ENCODE peak calls at places on chromosomes 2 and 18, in eight cellular contexts. Z, J, S, D, I, H, O and B are unnamed samples. For H3K9me2, the result is how much of the 10 kb centered on the place peaks cover.

GRCh38 chr2:224843141-224843540 is 127.0 kb upstream of the CCDC195 start:
- DNase-seq in Z (no peak), J (no peak), S (no peak), D (no peak), I (no peak), H (no peak), O (no peak), B (no peak)

GRCh38 chr18:35172009-35172408 is 68.8 kb upstream of the ZNF397 start:
- DNase-seq in Z (no peak), J (no peak), S (no peak), D (no peak), I (no peak), H (no peak), O (no peak), B (no peak)

GRCh38 chr18:45102863-45103262 is 422.2 kb downstream of the SETBP1 start:
- DNase-seq in Z (no peak), J (peak), S (no peak), D (peak), I (no peak), H (no peak), O (no peak), B (no peak)

GRCh38 chr18:79872852-79873444 is 75.2 kb downstream of the KCNG2 start:
- DNase-seq in Z (no peak), J (no peak), S (no peak), D (no peak), I (no peak), H (no peak), O (no peak), B (no peak)

GRCh38 chr2:21535826-21536225 is 412.1 kb downstream of the TDRD15 start:
- DNase-seq in Z (no peak), J (peak), S (no peak), D (peak), I (no peak), H (no peak), O (no peak), B (no peak)

GRCh38 chr2:68185541-68186164 is 28.0 kb downstream of the PNO1 start:
- DNase-seq in Z (peak), J (peak), S (peak), D (peak), I (no peak), H (peak), O (peak), B (peak)

GRCh38 chr2:238908960-238909951 is 61.4 kb downstream of the TWIST2 start:
- DNase-seq in Z (no peak), J (no peak), S (no peak), D (peak), I (no peak), H (no peak), O (no peak), B (no peak)

GRCh38 chr18:10070581-10071000 is 156.8 kb downstream of the VAPA start:
- DNase-seq in Z (no peak), J (no peak), S (no peak), D (no peak), I (peak), H (no peak), O (no peak), B (no peak)

GRCh38 chr2:240498958-240499260 is 58.9 kb downstream of the ANKMY1 start:
- DNase-seq in Z (no peak), J (no peak), S (no peak), D (no peak), I (no peak), H (no peak), O (no peak), B (peak)

GRCh38 chr2:195092341-195092740 is 564.7 kb upstream of the SLC39A10 start:
- DNase-seq in Z (no peak), J (no peak), S (no peak), D (peak), I (no peak), H (no peak), O (no peak), B (no peak)

GRCh38 chr18:73669299-73669698 is 478.3 kb downstream of the FBXO15 start:
- DNase-seq in Z (peak), J (no peak), S (no peak), D (no peak), I (peak), H (no peak), O (no peak), B (no peak)

GRCh38 chr18:31250902-31251301 is 67.1 kb upstream of the DSG1 start:
- DNase-seq in Z (no peak), J (no peak), S (no peak), D (no peak), I (no peak), H (no peak), O (no peak), B (no peak)

GRCh38 chr18:22471546-22472131 is 53.9 kb upstream of the CTAGE1 start:
- DNase-seq in Z (peak), J (no peak), S (no peak), D (no peak), I (no peak), H (no peak), O (no peak), B (peak)

GRCh38 chr2:96333708-96334107 is 1.9 kb upstream of the NCAPH start:
- DNase-seq in Z (no peak), J (no peak), S (no peak), D (no peak), I (no peak), H (no peak), O (no peak), B (no peak)

GRCh38 chr2:240162032-240162431 is 21.6 kb upstream of the OTOS start:
- DNase-seq in Z (no peak), J (no peak), S (no peak), D (no peak), I (no peak), H (no peak), O (no peak), B (no peak)

GRCh38 chr18:49446481-49446880 is 14.0 kb downstream of the DYM start:
- DNase-seq in Z (no peak), J (no peak), S (no peak), D (no peak), I (no peak), H (no peak), O (no peak), B (no peak)

GRCh38 chr2:200380139-200380561 is 73.7 kb downstream of the SPATS2L start:
- DNase-seq in Z (no peak), J (no peak), S (no peak), D (no peak), I (no peak), H (no peak), O (no peak), B (no peak)

GRCh38 chr2:86622409-86622877 is 1.2 kb downstream of the RNF103 start:
- DNase-seq in Z (peak), J (peak), S (peak), D (peak), I (no peak), H (no peak), O (peak), B (peak)

GRCh38 chr2:102268529-102269524 is 42.5 kb upstream of the IL1RL1 start:
- DNase-seq in Z (no peak), J (no peak), S (no peak), D (no peak), I (no peak), H (no peak), O (no peak), B (no peak)

GRCh38 chr2:61178603-61179545 is 16.9 kb downstream of the C2orf74 start:
- DNase-seq in Z (peak), J (peak), S (no peak), D (no peak), I (no peak), H (no peak), O (peak), B (no peak)

GRCh38 chr18:48072428-48073204 is 142.2 kb upstream of the SMAD2 start:
- DNase-seq in Z (no peak), J (no peak), S (peak), D (peak), I (no peak), H (no peak), O (no peak), B (no peak)
- H3K4me2 ChIP-seq in Z (no peak), J (no peak), S (peak), D (peak), I (no peak), H (no peak), O (no peak), B (no peak)

GRCh38 chr2:12287220-12287751 is 429.4 kb upstream of the TRIB2 start:
- DNase-seq in Z (peak), J (no peak), S (no peak), D (no peak), I (peak), H (no peak), O (no peak), B (no peak)
- TF ChIP-seq CTCF in Z (no peak), J (no peak), S (no peak), D (no peak), I (no peak), H (no peak), O (no peak), B (no peak)

DNA sequence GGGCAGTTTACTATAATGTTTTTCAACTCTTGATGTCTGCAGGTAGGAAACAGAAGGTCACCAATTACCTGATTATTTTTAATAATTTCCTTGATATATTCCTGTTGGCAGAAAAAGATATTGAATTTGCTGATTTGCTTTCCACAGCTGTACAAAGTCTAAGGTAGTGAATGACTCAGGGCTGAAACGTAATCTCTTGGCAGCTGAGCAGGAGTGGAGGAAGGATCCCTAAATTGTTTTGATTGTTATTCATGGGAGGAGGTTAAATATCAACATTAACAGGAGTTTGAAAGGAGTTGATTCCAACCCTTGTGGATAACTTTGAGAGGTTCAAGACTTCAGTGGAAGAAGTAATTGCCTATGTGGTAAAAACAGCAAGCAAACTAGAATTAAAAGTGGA is 345.2 kb upstream of the SLC8A1 start:
- DNase-seq in Z (peak), J (no peak), S (no peak), D (peak), I (no peak), H (no peak), O (no peak), B (no peak)
- H3K9me2 ChIP-seq in Z (under half), J (under half), S (under half), D (under half), I (under half), H (under half), O (under half), B (under half)

DNA sequence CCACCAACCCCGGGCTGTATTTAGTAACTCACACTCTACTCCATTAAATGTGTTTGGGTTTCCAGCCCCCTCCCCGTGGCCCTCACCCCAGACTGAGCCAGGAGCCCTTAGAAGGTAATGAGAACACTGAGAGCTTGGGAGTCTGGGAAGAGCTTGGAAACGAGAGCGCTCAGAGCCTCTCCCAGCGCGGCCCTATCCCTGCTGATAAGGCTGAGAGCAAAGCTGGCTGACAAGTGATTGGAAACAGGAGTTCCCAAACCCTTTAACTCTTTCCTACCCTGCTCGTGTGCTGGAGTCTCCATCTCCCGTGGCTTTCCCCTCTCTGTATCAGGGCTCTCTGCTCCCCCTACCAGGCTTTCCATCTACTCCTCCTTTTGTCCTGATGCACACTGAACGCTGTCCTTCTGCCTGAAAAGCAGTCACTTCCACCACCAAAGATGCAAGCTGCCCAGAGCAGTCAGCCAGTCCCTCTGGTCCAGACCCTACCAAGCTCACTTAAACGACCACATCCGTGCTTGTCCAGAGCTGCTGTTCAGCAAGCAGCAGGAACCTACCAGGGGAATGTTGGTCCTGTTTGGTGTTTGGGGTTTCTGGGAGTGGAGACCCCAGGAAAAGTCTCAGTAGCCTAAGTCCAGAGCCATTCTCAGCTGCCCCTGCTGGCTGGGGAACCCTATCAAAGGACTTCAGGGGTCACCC is 100.0 kb upstream of the PKDCC start:
- DNase-seq in Z (no peak), J (no peak), S (peak), D (peak), I (no peak), H (no peak), O (no peak), B (peak)
- H3K4me2 ChIP-seq in Z (no peak), J (no peak), S (no peak), D (peak), I (no peak), H (no peak), O (no peak), B (peak)